ENCODE peak calls at places on chromosomes 2 and 18, in seven cellular contexts. S, C, M, O, Q, G and Y are unnamed samples.

GRCh38 chr2:46719499-46719898 is 196.1 kb downstream of the MCFD2 start:
- DNase-seq in C (peak; percentile 59), O (no peak), M (peak; percentile 83), Q (peak; percentile 93), G (no peak), S (peak; percentile 34), Y (no peak)

GRCh38 chr18:49011291-49011746 is 60.6 kb upstream of the SMAD7 start:
- DNase-seq in Q (no peak), O (no peak), M (no peak), G (no peak), S (no peak), C (no peak), Y (no peak)

GRCh38 chr2:202771741-202772470 is 99.7 kb downstream of the ICA1L start:
- DNase-seq in O (peak; percentile 8), M (no peak), C (no peak), Q (peak; percentile 29), G (no peak), S (peak; percentile 18), Y (no peak)

GRCh38 chr2:207148025-207148424 is 17.7 kb downstream of the KLF7 start:
- DNase-seq in G (no peak), M (no peak), S (no peak), O (no peak), C (no peak), Q (peak; percentile 85), Y (no peak)

GRCh38 chr18:40984856-40985255 is 970.2 kb upstream of the PIK3C3 start:
- DNase-seq in C (no peak), G (no peak), S (no peak), O (no peak), M (no peak), Q (peak; percentile 2), Y (no peak)

GRCh38 chr2:8312861-8313768 is 368.7 kb upstream of the ID2 start:
- DNase-seq in M (peak; percentile 28), C (no peak), G (no peak), O (no peak), S (no peak), Q (peak; percentile 23), Y (no peak)

GRCh38 chr2:213150315-213150951 is 979 bp downstream of the IKZF2 start:
- DNase-seq in G (no peak), S (no peak), M (no peak), Q (peak; percentile 18), O (peak; percentile 4), C (no peak), Y (no peak)

GRCh38 chr2:240956935-240957655 is 41.3 kb upstream of the SNED1 start:
- DNase-seq in O (no peak), M (no peak), G (no peak), C (no peak), S (no peak), Q (no peak), Y (no peak)

GRCh38 chr2:132804045-132804444 is 134.0 kb upstream of the LYPD1 start:
- DNase-seq in Q (peak; percentile 72), M (peak; percentile 60), C (peak; percentile 23), O (no peak), G (no peak), S (peak; percentile 26), Y (no peak)

GRCh38 chr18:8701546-8702118 is 3.7 kb upstream of the MTCL1 start:
- DNase-seq in G (no peak), Q (peak; percentile 78), S (peak; percentile 71), M (peak; percentile 72), C (peak; percentile 79), O (no peak), Y (no peak)

GRCh38 chr2:241356871-241357260 is 781 bp downstream of the FARP2 start:
- DNase-seq in M (no peak), G (no peak), Q (no peak), O (no peak), C (no peak), S (no peak), Y (no peak)

GRCh38 chr2:9765611-9766531 is 77.4 kb upstream of the TAF1B start:
- DNase-seq in M (no peak), G (no peak), Q (no peak), C (no peak), O (no peak), S (no peak), Y (no peak)

GRCh38 chr18:79581406-79581805 is 98.2 kb upstream of the CTDP1 start:
- DNase-seq in Q (no peak), M (no peak), S (no peak), G (no peak), C (no peak), O (no peak), Y (no peak)

GRCh38 chr2:181904022-181904632 is 12.6 kb downstream of the ITPRID2 start:
- DNase-seq in C (no peak), M (peak; percentile 39), S (no peak), Q (no peak), O (no peak), G (peak; percentile 6), Y (peak; percentile 39)

GRCh38 chr18:73887801-73888200 is 259.8 kb downstream of the FBXO15 start:
- DNase-seq in G (no peak), C (no peak), Q (no peak), O (no peak), S (no peak), M (no peak), Y (no peak)

GRCh38 chr2:30736461-30737325 is 70.6 kb downstream of the CAPN13 start:
- DNase-seq in C (no peak), G (no peak), M (no peak), S (no peak), Q (no peak), O (peak; percentile 52), Y (no peak)

GRCh38 chr2:28600176-28600575 is 104.3 kb downstream of the PLB1 start:
- DNase-seq in G (no peak), M (no peak), Q (no peak), S (no peak), O (no peak), C (no peak), Y (no peak)

GRCh38 chr2:173821451-173821850 is 143.7 kb downstream of the SP3 start:
- DNase-seq in Q (no peak), O (no peak), S (no peak), G (no peak), C (no peak), M (no peak), Y (no peak)

GRCh38 chr18:47944972-47945843 is 14.7 kb upstream of the SMAD2 start:
- DNase-seq in M (peak; percentile 32), S (no peak), G (peak; percentile 19), Q (peak; percentile 66), O (no peak), C (no peak), Y (no peak)

GRCh38 chr18:70288171-70288850 is 534 bp upstream of the SOCS6 start:
- DNase-seq in G (no peak), S (no peak), M (no peak), C (no peak), Q (no peak), O (peak; percentile 45), Y (peak; percentile 55)

GRCh38 chr2:30287190-30287589 is 55.9 kb downstream of the LBH start:
- DNase-seq in O (no peak), M (no peak), S (no peak), C (no peak), Q (no peak), G (no peak), Y (no peak)

GRCh38 chr2:226463154-226463553 is 336.5 kb downstream of the IRS1 start:
- DNase-seq in O (no peak), Q (no peak), M (no peak), G (no peak), C (no peak), S (no peak), Y (no peak)

GRCh38 chr2:18514838-18515461 is 45.5 kb downstream of the RDH14 start:
- DNase-seq in G (no peak), S (no peak), Q (no peak), M (no peak), O (no peak), C (no peak), Y (no peak)

GRCh38 chr2:240048237-240048636 is 5.1 kb downstream of the OR6B3 start:
- DNase-seq in M (no peak), C (no peak), Q (no peak), S (no peak), G (no peak), O (no peak), Y (no peak)

GRCh38 chr2:240816584-240817495 is 3.2 kb downstream of the KIF1A start:
- DNase-seq in C (no peak), Q (no peak), M (no peak), G (no peak), S (no peak), O (no peak), Y (no peak)

GRCh38 chr2:100228967-100229366 is 86.6 kb upstream of the AFF3 start:
- DNase-seq in Q (no peak), C (no peak), O (no peak), M (no peak), G (no peak), S (no peak), Y (no peak)
- TF ChIP-seq CTCF in Q (peak; percentile 22), C (no peak), O (no peak), M (no peak), G (no peak), S (peak; percentile 38), Y (no peak)

DNA sequence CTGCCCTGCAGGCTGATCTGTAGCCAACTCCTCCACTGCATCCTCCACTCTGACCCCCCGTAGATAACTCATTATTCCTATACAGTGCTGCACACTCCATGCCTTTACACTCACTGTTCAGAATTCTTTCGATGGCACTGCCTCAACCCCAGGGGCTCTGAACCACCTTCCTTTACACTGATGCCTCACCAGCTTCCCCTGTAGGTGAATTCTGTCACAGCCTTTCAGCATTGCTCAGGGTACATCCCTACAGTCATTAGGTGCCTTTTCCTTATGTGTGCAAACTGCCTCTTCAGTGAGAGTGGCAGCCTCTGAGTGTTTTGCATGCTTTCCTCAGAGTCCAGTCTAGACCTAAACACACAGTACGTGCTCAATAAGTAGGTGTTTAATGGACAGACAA is 319.4 kb downstream of the LRRTM1 start:
- DNase-seq in O (no peak), S (no peak), G (no peak), Q (no peak), M (no peak), C (no peak), Y (no peak)
- TF ChIP-seq CTCF in O (no peak), S (no peak), G (no peak), Q (no peak), M (no peak), C (no peak), Y (no peak)

GRCh38 chr2:68196120-68196716 is 38.5 kb downstream of the PNO1 start:
- DNase-seq in S (no peak), O (peak; percentile 18), C (peak; percentile 5), Q (peak; percentile 20), M (peak; percentile 48), G (peak; percentile 58), Y (no peak)
- TF ChIP-seq CTCF in S (peak; percentile 68), O (peak; percentile 66), C (peak; percentile 40), Q (peak; percentile 71), M (peak; percentile 61), G (peak; percentile 74), Y (peak; percentile 79)

GRCh38 chr18:54734059-54734458 is 94.2 kb upstream of the RAB27B start:
- DNase-seq in S (peak; percentile 68), Q (peak; percentile 98), M (peak; percentile 69), O (no peak), C (peak; percentile 74), G (no peak), Y (no peak)

GRCh38 chr18:54737986-54738385 is 90.3 kb upstream of the RAB27B start:
- DNase-seq in S (peak; percentile 10), M (peak; percentile 58), C (no peak), Q (peak; percentile 78), O (no peak), G (no peak), Y (no peak)

GRCh38 chr18:54740146-54740844 is 88.0 kb upstream of the RAB27B start:
- DNase-seq in G (no peak), S (peak; percentile 6), C (no peak), M (peak; percentile 15), O (no peak), Q (peak; percentile 68), Y (no peak)

GRCh38 chr18:54739476-54739875 is 88.8 kb upstream of the RAB27B start:
- DNase-seq in Q (peak; percentile 37), M (no peak), S (no peak), C (no peak), G (no peak), O (no peak), Y (no peak)

GRCh38 chr18:54736981-54737380 is 91.3 kb upstream of the RAB27B start:
- DNase-seq in C (no peak), M (peak; percentile 78), Q (no peak), G (no peak), O (no peak), S (no peak), Y (no peak)
- TF ChIP-seq CTCF in C (no peak), M (no peak), Q (no peak), G (no peak), O (no peak), S (no peak), Y (no peak)